ENCODE peak calls at places on chromosome 12, in five cellular contexts. D is pancreas, N is tibial artery, T is uterus, B is sigmoid colon. J is an unnamed sample. For H3K4me1 and H3K36me3, the result is how much of the 10 kb centered on the place peaks cover.

GRCh38 chr12:39553476-39553875 is 66.1 kb downstream of the ABCD2 start:
- DNase-seq in D (no peak), N (no peak), T (no peak), B (no peak), J (no peak)

GRCh38 chr12:23126794-23127193 is 501.8 kb downstream of the ETNK1 start:
- DNase-seq in D (no peak), N (no peak), T (no peak), B (no peak), J (no peak)

GRCh38 chr12:80291108-80291754 is 152.8 kb upstream of the PTPRQ start:
- DNase-seq in D (no peak), N (no peak), T (no peak), B (no peak), J (no peak)

GRCh38 chr12:57418255-57418654 is 12.6 kb downstream of the R3HDM2 start:
- DNase-seq in D (no peak), N (no peak), T (no peak), B (no peak), J (no peak)

GRCh38 chr12:39300799-39301198 is 142.1 kb downstream of the KIF21A start:
- DNase-seq in D (no peak), N (no peak), T (no peak), B (no peak), J (no peak)

GRCh38 chr12:15931590-15932053 is 20.5 kb downstream of the DERA start:
- DNase-seq in D (no peak), N (no peak), T (no peak), B (no peak), J (no peak)

GRCh38 chr12:22410497-22410896 is 76.0 kb upstream of the ST8SIA1 start:
- DNase-seq in D (no peak), N (no peak), T (no peak), B (no peak), J (no peak)

GRCh38 chr12:63821781-63822251 is 22.7 kb upstream of the SRGAP1 start:
- DNase-seq in D (no peak), N (no peak), T (peak), B (peak), J (no peak)

GRCh38 chr12:15629761-15630160 is 159.4 kb downstream of the EPS8 start:
- DNase-seq in D (no peak), N (no peak), T (no peak), B (no peak), J (no peak)

GRCh38 chr12:63949902-63950301 is 105.4 kb downstream of the SRGAP1 start:
- DNase-seq in D (peak), N (no peak), T (no peak), B (no peak), J (no peak)

GRCh38 chr12:24222968-24223367 is 273.5 kb upstream of the SOX5 start:
- DNase-seq in D (no peak), N (no peak), T (no peak), B (no peak), J (no peak)

GRCh38 chr12:39499296-39499695 is 56.4 kb upstream of the KIF21A start:
- DNase-seq in D (no peak), N (no peak), T (no peak), B (no peak), J (no peak)

GRCh38 chr12:109679716-109680520 is 33.7 kb upstream of the FAM222A start:
- DNase-seq in D (peak), N (no peak), T (no peak), B (no peak), J (no peak)

GRCh38 chr12:106945261-106945851 is 10.4 kb upstream of the TMEM263 start:
- DNase-seq in D (no peak), N (no peak), T (no peak), B (no peak), J (no peak)

GRCh38 chr12:100267603-100268281 is 765 bp downstream of the SCYL2 start:
- DNase-seq in D (no peak), N (peak), T (no peak), B (no peak), J (no peak)

GRCh38 chr12:20426191-20426590 is 57.9 kb downstream of the PDE3A start:
- DNase-seq in D (no peak), N (peak), T (peak), B (peak), J (no peak)

GRCh38 chr12:96487214-96487613 is 2.2 kb upstream of the CFAP54 start:
- DNase-seq in D (no peak), N (no peak), T (no peak), B (no peak), J (no peak)

GRCh38 chr12:95191060-95191696 is 26.1 kb downstream of the FGD6 start:
- DNase-seq in D (no peak), N (no peak), T (no peak), B (no peak), J (no peak)

GRCh38 chr12:108664338-108665258 is 30.9 kb upstream of the SELPLG start:
- DNase-seq in D (peak), N (peak), T (peak), B (peak), J (peak)

GRCh38 chr12:89878327-89878726 is 169.7 kb upstream of the ATP2B1 start:
- DNase-seq in D (no peak), N (no peak), T (no peak), B (no peak), J (no peak)

GRCh38 chr12:29960113-29960512 is 176.4 kb upstream of the TMTC1 start:
- DNase-seq in D (no peak), N (no peak), T (no peak), B (no peak), J (no peak)

GRCh38 chr12:97556201-97556824 is 93.7 kb downstream of the RMST start:
- DNase-seq in D (no peak), N (no peak), T (no peak), B (no peak), J (peak)

GRCh38 chr12:3523058-3523457 is 32.1 kb downstream of the PRMT8 start:
- DNase-seq in D (no peak), N (no peak), T (no peak), B (no peak), J (no peak)

GRCh38 chr12:110270125-110270962 is 10.7 kb upstream of the ATP2A2 start:
- DNase-seq in D (no peak), N (no peak), T (peak), B (peak), J (peak)

DNA sequence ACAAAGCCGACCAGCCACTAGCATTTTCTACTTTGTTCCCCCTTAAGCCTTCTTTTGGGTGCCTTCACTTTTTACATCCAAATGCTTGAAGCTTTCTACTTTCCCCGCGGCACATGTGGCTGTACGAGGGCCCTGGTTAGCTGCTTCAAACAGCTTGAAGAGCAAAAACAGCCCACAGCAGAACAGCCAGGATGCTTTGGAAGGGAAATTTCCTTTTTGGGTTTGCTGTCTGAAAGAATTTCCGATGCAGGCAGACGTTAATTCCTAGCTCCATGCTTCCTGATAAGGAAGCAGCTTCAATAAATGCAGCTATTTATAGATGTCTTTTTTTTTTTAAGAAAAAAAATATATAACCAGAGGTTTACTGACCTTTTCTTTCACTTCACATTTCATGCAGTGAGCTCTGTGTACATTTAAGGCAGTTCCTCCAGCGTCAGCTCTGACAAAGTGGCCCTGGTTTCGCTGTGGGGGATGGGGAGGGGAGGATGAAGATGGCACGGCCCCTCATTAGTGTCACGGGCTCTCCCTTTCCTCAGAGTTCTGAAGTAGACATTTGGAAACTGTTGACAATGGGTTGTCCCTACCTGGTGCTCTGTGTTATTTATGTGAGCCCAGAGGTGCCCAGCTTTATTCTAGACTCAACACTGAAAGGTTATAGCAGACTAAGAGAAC is 109.5 kb downstream of the ETV6 start:
- DNase-seq in D (no peak), N (no peak), T (no peak), B (no peak), J (no peak)
- H3K4me1 ChIP-seq in D (under half), N (half or more), T (under half), B (half or more), J (under half)

GRCh38 chr12:13135336-13136178 is 32.1 kb upstream of the GSG1 start:
- DNase-seq in D (peak), N (peak), T (no peak), B (no peak), J (peak)
- H3K4me3 ChIP-seq in D (no peak), N (no peak), T (no peak), B (no peak), J (no peak)

DNA sequence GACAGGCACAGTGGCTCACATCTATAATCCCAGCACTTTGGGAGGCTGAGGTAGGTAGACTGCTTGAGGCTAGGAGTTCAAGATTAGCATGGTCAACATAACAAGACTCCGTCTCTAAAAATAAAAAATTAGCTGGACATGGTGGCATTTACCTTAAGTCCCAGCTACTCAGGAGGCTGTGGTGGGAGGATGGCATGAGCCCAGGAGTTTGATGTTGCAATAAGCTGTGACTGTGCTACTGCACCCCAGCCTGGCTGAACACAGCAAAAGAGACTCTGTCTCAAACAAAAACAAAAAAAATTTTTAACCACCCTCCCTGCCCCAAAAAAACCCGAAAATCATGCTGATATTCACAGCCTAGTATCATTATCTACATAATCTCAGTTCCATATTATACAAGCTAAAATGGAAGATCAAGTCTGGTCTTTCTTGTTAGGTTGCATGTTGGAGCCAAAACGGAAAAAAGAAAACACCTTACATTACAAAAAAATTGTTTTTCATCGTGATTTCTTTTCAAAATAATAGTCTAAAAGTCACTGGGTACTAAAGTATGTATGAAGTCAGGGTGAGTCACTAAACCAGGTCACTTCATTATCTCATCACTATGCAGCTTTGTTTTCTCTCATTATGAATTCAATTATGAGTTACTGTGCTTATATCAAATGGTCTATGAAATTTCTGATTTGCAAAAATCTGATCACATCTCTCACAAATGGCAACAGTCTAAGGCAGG is 13.8 kb downstream of the GXYLT1 start:
- DNase-seq in D (no peak), N (peak), T (peak), B (no peak), J (no peak)
- H3K36me3 ChIP-seq in D (under half), N (under half), T (under half), B (under half), J (under half)

GRCh38 chr12:28814246-28814645 is 334.8 kb upstream of the FAR2 start:
- DNase-seq in D (peak), N (no peak), T (no peak), B (no peak), J (no peak)
- H3K4me1 ChIP-seq in D (under half), N (under half), T (under half), B (under half), J (under half)

GRCh38 chr12:104956870-104957301 is 1.2 kb downstream of the SLC41A2 start:
- DNase-seq in D (no peak), N (no peak), T (no peak), B (no peak), J (no peak)
- H3K4me3 ChIP-seq in D (peak), N (peak), T (peak), B (peak), J (no peak)

GRCh38 chr12:48677782-48678181 is 4.3 kb downstream of the KANSL2 start:
- DNase-seq in D (no peak), N (no peak), T (no peak), B (no peak), J (no peak)
- H3K36me3 ChIP-seq in D (under half), N (under half), T (under half), B (half or more), J (under half)

DNA sequence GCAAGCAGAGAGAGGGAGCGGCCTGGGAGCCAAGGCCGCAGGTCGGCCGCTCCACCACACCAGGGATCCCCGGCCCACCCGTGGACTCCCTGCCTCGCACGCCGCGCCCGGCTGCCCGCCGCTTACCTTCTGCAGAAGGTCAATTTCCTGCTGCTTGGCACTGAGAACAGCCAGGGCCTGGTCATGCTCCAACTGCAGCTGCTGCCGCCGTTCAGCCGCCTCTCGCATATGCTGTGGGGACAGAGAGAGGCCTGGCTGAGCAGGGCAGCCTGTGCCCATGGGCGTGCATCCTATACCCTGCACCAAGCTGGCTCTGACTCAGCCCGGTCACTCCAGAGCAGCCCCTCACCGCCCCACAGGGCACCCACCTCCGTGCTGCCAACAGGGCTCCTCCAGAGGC is 141.1 kb downstream of the PIWIL1 start:
- DNase-seq in D (no peak), N (no peak), T (no peak), B (no peak), J (no peak)
- H3K4me1 ChIP-seq in D (under half), N (under half), T (under half), B (under half), J (under half)

GRCh38 chr12:75481013-75481705 is 604 bp downstream of the GLIPR1 start:
- DNase-seq in D (no peak), N (no peak), T (no peak), B (no peak), J (no peak)

GRCh38 chr12:75481774-75482173 is 1.2 kb downstream of the GLIPR1 start:
- DNase-seq in D (no peak), N (no peak), T (peak), B (no peak), J (no peak)

GRCh38 chr12:75480469-75480949 is at the start of gene GLIPR1:
- DNase-seq in D (peak), N (peak), T (peak), B (peak), J (peak)

GRCh38 chr12:75483411-75483810 is 2.9 kb downstream of the GLIPR1 start:
- DNase-seq in D (no peak), N (peak), T (peak), B (no peak), J (no peak)

GRCh38 chr12:75482636-75483035 is 2.1 kb downstream of the GLIPR1 start:
- DNase-seq in D (no peak), N (no peak), T (no peak), B (no peak), J (no peak)
- H3K4me3 ChIP-seq in D (peak), N (peak), T (peak), B (no peak), J (no peak)